ENCODE peak calls at places on chromosomes 16 and 17, in six cellular contexts. X is HTR-8/SVneo; Q is stimulated activated CD8-positive, alpha-beta memory T cell treated with anti-CD3 and anti-CD28 coated beads, Interleukin-4, amount 100 ng/mL, for 48 hours; G is GM18507; V is heart left ventricle; N is ELR. J is an unnamed sample.

GRCh38 chr17:64118452-64118979 is 11.4 kb downstream of the ERN1 start:
- DNase-seq in N (peak; percentile 21), V (peak; percentile 44), X (no peak), G (no peak), Q (no peak), J (no peak)

GRCh38 chr17:11340798-11341197 is 99.8 kb downstream of the SHISA6 start:
- DNase-seq in G (no peak), N (no peak), X (no peak), Q (no peak), V (no peak), J (no peak)

GRCh38 chr17:8375738-8376259 is 705 bp downstream of the KRABD2 start:
- DNase-seq in X (no peak), V (no peak), G (no peak), Q (no peak), N (peak; percentile 36), J (no peak)

GRCh38 chr16:8866118-8866883 is 2.5 kb downstream of the CARHSP1 start:
- DNase-seq in G (no peak), Q (no peak), N (no peak), V (peak; percentile 62), X (no peak), J (no peak)

GRCh38 chr17:72591500-72592241 is 470.9 kb downstream of the SOX9 start:
- DNase-seq in Q (peak; percentile 30), G (no peak), V (no peak), N (peak; percentile 57), X (no peak), J (no peak)

GRCh38 chr17:73650147-73650546 is 5.9 kb upstream of the SDK2 start:
- DNase-seq in Q (peak; percentile 14), V (no peak), G (no peak), X (no peak), N (no peak), J (no peak)

GRCh38 chr16:73019456-73020362 is 28.2 kb downstream of the ZFHX3 start:
- DNase-seq in V (peak; percentile 56), X (peak; percentile 86), G (no peak), Q (no peak), N (peak; percentile 88), J (no peak)

GRCh38 chr16:3785413-3785812 is 68.1 kb upstream of the TRAP1 start:
- DNase-seq in Q (no peak), N (no peak), V (no peak), X (no peak), G (no peak), J (no peak)

GRCh38 chr16:912684-913613 is 57.8 kb downstream of the LMF1 start:
- DNase-seq in G (no peak), N (no peak), X (no peak), Q (no peak), V (no peak), J (no peak)

GRCh38 chr17:78010759-78011158 is 52.3 kb downstream of the TNRC6C start:
- DNase-seq in G (no peak), N (no peak), V (no peak), Q (peak; percentile 42), X (no peak), J (no peak)

GRCh38 chr16:47359478-47359877 is 101.4 kb downstream of the ITFG1 start:
- DNase-seq in X (no peak), Q (no peak), N (no peak), G (no peak), V (no peak), J (no peak)

GRCh38 chr17:55366020-55366481 is 55.6 kb downstream of the MMD start:
- DNase-seq in Q (no peak), G (no peak), X (no peak), V (no peak), N (no peak), J (no peak)

GRCh38 chr16:14098081-14098480 is 27.0 kb downstream of the MRTFB start:
- DNase-seq in X (no peak), Q (no peak), V (no peak), G (no peak), N (peak; percentile 37), J (no peak)